ENCODE peak calls at places on chromosomes 6 and 20, in six cellular contexts. One of them, this sample, is unnamed.

GRCh38 chr6:36752187-36752885 is 54.7 kb downstream of the RAB44 start:
- DNase-seq in activated naive CD4-positive, alpha-beta T cell treated with Interleukin-2 at 50 U/mL for 16 hours: peak
- DNase-seq in activated T-cell treated with anti-CD3 and anti-CD28 coated beads, Interleukin-2, amount 50 U/mL, for 24 hours: peak
- DNase-seq in stimulated activated CD8-positive, alpha-beta memory T cell treated with anti-CD3 and anti-CD28 coated beads, Interleukin-12 subunit alpha, Interleukin-12 subunit beta, amount 100 ng/mL, for 4 hours: no peak
- DNase-seq in AG09309: no peak
- DNase-seq in NCI-H1105: peak
- DNase-seq in this sample: no peak

GRCh38 chr20:10511166-10511506 is 76.0 kb downstream of the SLX4IP start:
- DNase-seq in activated naive CD4-positive, alpha-beta T cell treated with Interleukin-2 at 50 U/mL for 16 hours: no peak
- DNase-seq in activated T-cell treated with anti-CD3 and anti-CD28 coated beads, Interleukin-2, amount 50 U/mL, for 24 hours: no peak
- DNase-seq in stimulated activated CD8-positive, alpha-beta memory T cell treated with anti-CD3 and anti-CD28 coated beads, Interleukin-12 subunit alpha, Interleukin-12 subunit beta, amount 100 ng/mL, for 4 hours: no peak
- DNase-seq in AG09309: no peak
- DNase-seq in NCI-H1105: no peak
- DNase-seq in this sample: no peak

GRCh38 chr6:135910943-135911618 is 59.6 kb downstream of the PDE7B start:
- DNase-seq in activated naive CD4-positive, alpha-beta T cell treated with Interleukin-2 at 50 U/mL for 16 hours: no peak
- DNase-seq in activated T-cell treated with anti-CD3 and anti-CD28 coated beads, Interleukin-2, amount 50 U/mL, for 24 hours: no peak
- DNase-seq in stimulated activated CD8-positive, alpha-beta memory T cell treated with anti-CD3 and anti-CD28 coated beads, Interleukin-12 subunit alpha, Interleukin-12 subunit beta, amount 100 ng/mL, for 4 hours: no peak
- DNase-seq in AG09309: no peak
- DNase-seq in NCI-H1105: no peak
- DNase-seq in this sample: no peak

GRCh38 chr20:3616250-3616649 is 46.9 kb downstream of the GFRA4 start:
- DNase-seq in activated naive CD4-positive, alpha-beta T cell treated with Interleukin-2 at 50 U/mL for 16 hours: no peak
- DNase-seq in activated T-cell treated with anti-CD3 and anti-CD28 coated beads, Interleukin-2, amount 50 U/mL, for 24 hours: no peak
- DNase-seq in stimulated activated CD8-positive, alpha-beta memory T cell treated with anti-CD3 and anti-CD28 coated beads, Interleukin-12 subunit alpha, Interleukin-12 subunit beta, amount 100 ng/mL, for 4 hours: no peak
- DNase-seq in AG09309: no peak
- DNase-seq in NCI-H1105: no peak
- DNase-seq in this sample: peak

GRCh38 chr20:10524034-10524476 is 89.0 kb downstream of the SLX4IP start:
- DNase-seq in activated naive CD4-positive, alpha-beta T cell treated with Interleukin-2 at 50 U/mL for 16 hours: no peak
- DNase-seq in activated T-cell treated with anti-CD3 and anti-CD28 coated beads, Interleukin-2, amount 50 U/mL, for 24 hours: no peak
- DNase-seq in stimulated activated CD8-positive, alpha-beta memory T cell treated with anti-CD3 and anti-CD28 coated beads, Interleukin-12 subunit alpha, Interleukin-12 subunit beta, amount 100 ng/mL, for 4 hours: no peak
- DNase-seq in AG09309: no peak
- DNase-seq in NCI-H1105: no peak
- DNase-seq in this sample: peak

GRCh38 chr6:111601875-111602274 is 3.8 kb downstream of the TRAF3IP2 start:
- DNase-seq in activated naive CD4-positive, alpha-beta T cell treated with Interleukin-2 at 50 U/mL for 16 hours: no peak
- DNase-seq in activated T-cell treated with anti-CD3 and anti-CD28 coated beads, Interleukin-2, amount 50 U/mL, for 24 hours: no peak
- DNase-seq in stimulated activated CD8-positive, alpha-beta memory T cell treated with anti-CD3 and anti-CD28 coated beads, Interleukin-12 subunit alpha, Interleukin-12 subunit beta, amount 100 ng/mL, for 4 hours: no peak
- DNase-seq in AG09309: peak
- DNase-seq in NCI-H1105: no peak
- DNase-seq in this sample: no peak

GRCh38 chr6:136317023-136317649 is 27.5 kb upstream of the BCLAF1 start:
- DNase-seq in activated naive CD4-positive, alpha-beta T cell treated with Interleukin-2 at 50 U/mL for 16 hours: peak
- DNase-seq in activated T-cell treated with anti-CD3 and anti-CD28 coated beads, Interleukin-2, amount 50 U/mL, for 24 hours: peak
- DNase-seq in stimulated activated CD8-positive, alpha-beta memory T cell treated with anti-CD3 and anti-CD28 coated beads, Interleukin-12 subunit alpha, Interleukin-12 subunit beta, amount 100 ng/mL, for 4 hours: peak
- DNase-seq in AG09309: no peak
- DNase-seq in NCI-H1105: peak
- DNase-seq in this sample: peak

GRCh38 chr20:6104493-6105188 is 18.2 kb downstream of the FERMT1 start:
- DNase-seq in activated naive CD4-positive, alpha-beta T cell treated with Interleukin-2 at 50 U/mL for 16 hours: no peak
- DNase-seq in activated T-cell treated with anti-CD3 and anti-CD28 coated beads, Interleukin-2, amount 50 U/mL, for 24 hours: no peak
- DNase-seq in stimulated activated CD8-positive, alpha-beta memory T cell treated with anti-CD3 and anti-CD28 coated beads, Interleukin-12 subunit alpha, Interleukin-12 subunit beta, amount 100 ng/mL, for 4 hours: no peak
- DNase-seq in AG09309: no peak
- DNase-seq in NCI-H1105: no peak
- DNase-seq in this sample: no peak

GRCh38 chr6:134314236-134314821 is 3.6 kb downstream of the SGK1 start:
- DNase-seq in activated naive CD4-positive, alpha-beta T cell treated with Interleukin-2 at 50 U/mL for 16 hours: no peak
- DNase-seq in activated T-cell treated with anti-CD3 and anti-CD28 coated beads, Interleukin-2, amount 50 U/mL, for 24 hours: no peak
- DNase-seq in stimulated activated CD8-positive, alpha-beta memory T cell treated with anti-CD3 and anti-CD28 coated beads, Interleukin-12 subunit alpha, Interleukin-12 subunit beta, amount 100 ng/mL, for 4 hours: no peak
- DNase-seq in AG09309: no peak
- DNase-seq in NCI-H1105: no peak
- DNase-seq in this sample: no peak

GRCh38 chr20:59031326-59032022 is 661 bp downstream of the ATP5F1E start:
- DNase-seq in activated naive CD4-positive, alpha-beta T cell treated with Interleukin-2 at 50 U/mL for 16 hours: peak
- DNase-seq in activated T-cell treated with anti-CD3 and anti-CD28 coated beads, Interleukin-2, amount 50 U/mL, for 24 hours: no peak
- DNase-seq in stimulated activated CD8-positive, alpha-beta memory T cell treated with anti-CD3 and anti-CD28 coated beads, Interleukin-12 subunit alpha, Interleukin-12 subunit beta, amount 100 ng/mL, for 4 hours: no peak
- DNase-seq in AG09309: no peak
- DNase-seq in NCI-H1105: no peak
- DNase-seq in this sample: no peak

GRCh38 chr6:105194106-105194505 is 14.3 kb upstream of the POPDC3 start:
- DNase-seq in activated naive CD4-positive, alpha-beta T cell treated with Interleukin-2 at 50 U/mL for 16 hours: no peak
- DNase-seq in activated T-cell treated with anti-CD3 and anti-CD28 coated beads, Interleukin-2, amount 50 U/mL, for 24 hours: no peak
- DNase-seq in stimulated activated CD8-positive, alpha-beta memory T cell treated with anti-CD3 and anti-CD28 coated beads, Interleukin-12 subunit alpha, Interleukin-12 subunit beta, amount 100 ng/mL, for 4 hours: no peak
- DNase-seq in AG09309: no peak
- DNase-seq in NCI-H1105: no peak
- DNase-seq in this sample: no peak

GRCh38 chr6:138977646-138978167 is 10.3 kb downstream of the REPS1 start:
- DNase-seq in activated naive CD4-positive, alpha-beta T cell treated with Interleukin-2 at 50 U/mL for 16 hours: no peak
- DNase-seq in activated T-cell treated with anti-CD3 and anti-CD28 coated beads, Interleukin-2, amount 50 U/mL, for 24 hours: no peak
- DNase-seq in stimulated activated CD8-positive, alpha-beta memory T cell treated with anti-CD3 and anti-CD28 coated beads, Interleukin-12 subunit alpha, Interleukin-12 subunit beta, amount 100 ng/mL, for 4 hours: no peak
- DNase-seq in AG09309: no peak
- DNase-seq in NCI-H1105: no peak
- DNase-seq in this sample: no peak

GRCh38 chr6:149032599-149033405 is 284.7 kb upstream of the TAB2 start:
- DNase-seq in activated naive CD4-positive, alpha-beta T cell treated with Interleukin-2 at 50 U/mL for 16 hours: peak
- DNase-seq in activated T-cell treated with anti-CD3 and anti-CD28 coated beads, Interleukin-2, amount 50 U/mL, for 24 hours: peak
- DNase-seq in stimulated activated CD8-positive, alpha-beta memory T cell treated with anti-CD3 and anti-CD28 coated beads, Interleukin-12 subunit alpha, Interleukin-12 subunit beta, amount 100 ng/mL, for 4 hours: peak
- DNase-seq in AG09309: peak
- DNase-seq in NCI-H1105: no peak
- DNase-seq in this sample: no peak

GRCh38 chr20:63533871-63534393 is 3.2 kb downstream of the PTK6 start:
- DNase-seq in activated naive CD4-positive, alpha-beta T cell treated with Interleukin-2 at 50 U/mL for 16 hours: no peak
- DNase-seq in activated T-cell treated with anti-CD3 and anti-CD28 coated beads, Interleukin-2, amount 50 U/mL, for 24 hours: no peak
- DNase-seq in stimulated activated CD8-positive, alpha-beta memory T cell treated with anti-CD3 and anti-CD28 coated beads, Interleukin-12 subunit alpha, Interleukin-12 subunit beta, amount 100 ng/mL, for 4 hours: no peak
- DNase-seq in AG09309: no peak
- DNase-seq in NCI-H1105: no peak
- DNase-seq in this sample: peak

GRCh38 chr6:41640436-41640835 is 2.2 kb downstream of the MDFI start:
- DNase-seq in activated naive CD4-positive, alpha-beta T cell treated with Interleukin-2 at 50 U/mL for 16 hours: no peak
- DNase-seq in activated T-cell treated with anti-CD3 and anti-CD28 coated beads, Interleukin-2, amount 50 U/mL, for 24 hours: no peak
- DNase-seq in stimulated activated CD8-positive, alpha-beta memory T cell treated with anti-CD3 and anti-CD28 coated beads, Interleukin-12 subunit alpha, Interleukin-12 subunit beta, amount 100 ng/mL, for 4 hours: no peak
- DNase-seq in AG09309: no peak
- DNase-seq in NCI-H1105: no peak
- DNase-seq in this sample: no peak

GRCh38 chr6:2938632-2939083 is 32.7 kb downstream of the SERPINB6 start:
- DNase-seq in activated naive CD4-positive, alpha-beta T cell treated with Interleukin-2 at 50 U/mL for 16 hours: no peak
- DNase-seq in activated T-cell treated with anti-CD3 and anti-CD28 coated beads, Interleukin-2, amount 50 U/mL, for 24 hours: no peak
- DNase-seq in stimulated activated CD8-positive, alpha-beta memory T cell treated with anti-CD3 and anti-CD28 coated beads, Interleukin-12 subunit alpha, Interleukin-12 subunit beta, amount 100 ng/mL, for 4 hours: no peak
- DNase-seq in AG09309: no peak
- DNase-seq in NCI-H1105: no peak
- DNase-seq in this sample: peak

GRCh38 chr20:52178691-52179090 is 12.9 kb downstream of the ZFP64 start:
- DNase-seq in activated naive CD4-positive, alpha-beta T cell treated with Interleukin-2 at 50 U/mL for 16 hours: no peak
- DNase-seq in activated T-cell treated with anti-CD3 and anti-CD28 coated beads, Interleukin-2, amount 50 U/mL, for 24 hours: no peak
- DNase-seq in stimulated activated CD8-positive, alpha-beta memory T cell treated with anti-CD3 and anti-CD28 coated beads, Interleukin-12 subunit alpha, Interleukin-12 subunit beta, amount 100 ng/mL, for 4 hours: no peak
- DNase-seq in AG09309: no peak
- DNase-seq in NCI-H1105: no peak
- DNase-seq in this sample: no peak

GRCh38 chr20:44129996-44130718 is 56.8 kb downstream of the JPH2 start:
- DNase-seq in activated naive CD4-positive, alpha-beta T cell treated with Interleukin-2 at 50 U/mL for 16 hours: no peak
- DNase-seq in activated T-cell treated with anti-CD3 and anti-CD28 coated beads, Interleukin-2, amount 50 U/mL, for 24 hours: no peak
- DNase-seq in stimulated activated CD8-positive, alpha-beta memory T cell treated with anti-CD3 and anti-CD28 coated beads, Interleukin-12 subunit alpha, Interleukin-12 subunit beta, amount 100 ng/mL, for 4 hours: no peak
- DNase-seq in AG09309: no peak
- DNase-seq in NCI-H1105: no peak
- DNase-seq in this sample: no peak

GRCh38 chr6:9543649-9544048 is 871.2 kb downstream of the TFAP2A start:
- DNase-seq in activated naive CD4-positive, alpha-beta T cell treated with Interleukin-2 at 50 U/mL for 16 hours: no peak
- DNase-seq in activated T-cell treated with anti-CD3 and anti-CD28 coated beads, Interleukin-2, amount 50 U/mL, for 24 hours: no peak
- DNase-seq in stimulated activated CD8-positive, alpha-beta memory T cell treated with anti-CD3 and anti-CD28 coated beads, Interleukin-12 subunit alpha, Interleukin-12 subunit beta, amount 100 ng/mL, for 4 hours: no peak
- DNase-seq in AG09309: no peak
- DNase-seq in NCI-H1105: no peak
- DNase-seq in this sample: no peak

GRCh38 chr6:40796280-40797223 is 209.4 kb upstream of the LRFN2 start:
- DNase-seq in activated naive CD4-positive, alpha-beta T cell treated with Interleukin-2 at 50 U/mL for 16 hours: no peak
- DNase-seq in activated T-cell treated with anti-CD3 and anti-CD28 coated beads, Interleukin-2, amount 50 U/mL, for 24 hours: no peak
- DNase-seq in stimulated activated CD8-positive, alpha-beta memory T cell treated with anti-CD3 and anti-CD28 coated beads, Interleukin-12 subunit alpha, Interleukin-12 subunit beta, amount 100 ng/mL, for 4 hours: no peak
- DNase-seq in AG09309: no peak
- DNase-seq in NCI-H1105: no peak
- DNase-seq in this sample: no peak

GRCh38 chr20:43507150-43508080 is at the start of gene L3MBTL1:
- DNase-seq in activated naive CD4-positive, alpha-beta T cell treated with Interleukin-2 at 50 U/mL for 16 hours: peak
- DNase-seq in activated T-cell treated with anti-CD3 and anti-CD28 coated beads, Interleukin-2, amount 50 U/mL, for 24 hours: peak
- DNase-seq in stimulated activated CD8-positive, alpha-beta memory T cell treated with anti-CD3 and anti-CD28 coated beads, Interleukin-12 subunit alpha, Interleukin-12 subunit beta, amount 100 ng/mL, for 4 hours: no peak
- DNase-seq in AG09309: no peak
- DNase-seq in NCI-H1105: peak
- DNase-seq in this sample: peak

GRCh38 chr6:47135772-47136171 is 93.6 kb upstream of the ADGRF1 start:
- DNase-seq in activated naive CD4-positive, alpha-beta T cell treated with Interleukin-2 at 50 U/mL for 16 hours: no peak
- DNase-seq in activated T-cell treated with anti-CD3 and anti-CD28 coated beads, Interleukin-2, amount 50 U/mL, for 24 hours: no peak
- DNase-seq in stimulated activated CD8-positive, alpha-beta memory T cell treated with anti-CD3 and anti-CD28 coated beads, Interleukin-12 subunit alpha, Interleukin-12 subunit beta, amount 100 ng/mL, for 4 hours: no peak
- DNase-seq in AG09309: peak
- DNase-seq in NCI-H1105: no peak
- DNase-seq in this sample: no peak

GRCh38 chr6:135833806-135834205 is 17.7 kb upstream of the PDE7B start:
- DNase-seq in activated naive CD4-positive, alpha-beta T cell treated with Interleukin-2 at 50 U/mL for 16 hours: no peak
- DNase-seq in activated T-cell treated with anti-CD3 and anti-CD28 coated beads, Interleukin-2, amount 50 U/mL, for 24 hours: no peak
- DNase-seq in stimulated activated CD8-positive, alpha-beta memory T cell treated with anti-CD3 and anti-CD28 coated beads, Interleukin-12 subunit alpha, Interleukin-12 subunit beta, amount 100 ng/mL, for 4 hours: no peak
- DNase-seq in AG09309: no peak
- DNase-seq in NCI-H1105: no peak
- DNase-seq in this sample: no peak

GRCh38 chr20:6708010-6708409 is 59.5 kb upstream of the BMP2 start:
- DNase-seq in activated naive CD4-positive, alpha-beta T cell treated with Interleukin-2 at 50 U/mL for 16 hours: no peak
- DNase-seq in activated T-cell treated with anti-CD3 and anti-CD28 coated beads, Interleukin-2, amount 50 U/mL, for 24 hours: no peak
- DNase-seq in stimulated activated CD8-positive, alpha-beta memory T cell treated with anti-CD3 and anti-CD28 coated beads, Interleukin-12 subunit alpha, Interleukin-12 subunit beta, amount 100 ng/mL, for 4 hours: no peak
- DNase-seq in AG09309: peak
- DNase-seq in NCI-H1105: no peak
- DNase-seq in this sample: peak

GRCh38 chr6:164097557-164098398 is 683.3 kb downstream of the QKI start:
- DNase-seq in activated naive CD4-positive, alpha-beta T cell treated with Interleukin-2 at 50 U/mL for 16 hours: no peak
- DNase-seq in activated T-cell treated with anti-CD3 and anti-CD28 coated beads, Interleukin-2, amount 50 U/mL, for 24 hours: no peak
- DNase-seq in stimulated activated CD8-positive, alpha-beta memory T cell treated with anti-CD3 and anti-CD28 coated beads, Interleukin-12 subunit alpha, Interleukin-12 subunit beta, amount 100 ng/mL, for 4 hours: no peak
- DNase-seq in AG09309: no peak
- DNase-seq in NCI-H1105: no peak
- DNase-seq in this sample: peak

GRCh38 chr20:62274332-62275262 is 28.2 kb upstream of the ADRM1 start:
- DNase-seq in activated naive CD4-positive, alpha-beta T cell treated with Interleukin-2 at 50 U/mL for 16 hours: no peak
- DNase-seq in activated T-cell treated with anti-CD3 and anti-CD28 coated beads, Interleukin-2, amount 50 U/mL, for 24 hours: no peak
- DNase-seq in stimulated activated CD8-positive, alpha-beta memory T cell treated with anti-CD3 and anti-CD28 coated beads, Interleukin-12 subunit alpha, Interleukin-12 subunit beta, amount 100 ng/mL, for 4 hours: no peak
- DNase-seq in AG09309: no peak
- DNase-seq in NCI-H1105: no peak
- DNase-seq in this sample: no peak

GRCh38 chr20:19885981-19886665 is 128.1 kb downstream of the RIN2 start:
- DNase-seq in activated naive CD4-positive, alpha-beta T cell treated with Interleukin-2 at 50 U/mL for 16 hours: no peak
- DNase-seq in activated T-cell treated with anti-CD3 and anti-CD28 coated beads, Interleukin-2, amount 50 U/mL, for 24 hours: no peak
- DNase-seq in stimulated activated CD8-positive, alpha-beta memory T cell treated with anti-CD3 and anti-CD28 coated beads, Interleukin-12 subunit alpha, Interleukin-12 subunit beta, amount 100 ng/mL, for 4 hours: no peak
- DNase-seq in AG09309: no peak
- DNase-seq in NCI-H1105: no peak
- DNase-seq in this sample: peak

GRCh38 chr6:31339210-31339609 is 17.8 kb downstream of the HLA-B start:
- DNase-seq in activated naive CD4-positive, alpha-beta T cell treated with Interleukin-2 at 50 U/mL for 16 hours: no peak
- DNase-seq in activated T-cell treated with anti-CD3 and anti-CD28 coated beads, Interleukin-2, amount 50 U/mL, for 24 hours: no peak
- DNase-seq in stimulated activated CD8-positive, alpha-beta memory T cell treated with anti-CD3 and anti-CD28 coated beads, Interleukin-12 subunit alpha, Interleukin-12 subunit beta, amount 100 ng/mL, for 4 hours: no peak
- DNase-seq in AG09309: no peak
- DNase-seq in NCI-H1105: no peak
- DNase-seq in this sample: no peak

GRCh38 chr6:109816452-109817374 is 125.6 kb downstream of the FIG4 start:
- DNase-seq in activated naive CD4-positive, alpha-beta T cell treated with Interleukin-2 at 50 U/mL for 16 hours: no peak
- DNase-seq in activated T-cell treated with anti-CD3 and anti-CD28 coated beads, Interleukin-2, amount 50 U/mL, for 24 hours: no peak
- DNase-seq in stimulated activated CD8-positive, alpha-beta memory T cell treated with anti-CD3 and anti-CD28 coated beads, Interleukin-12 subunit alpha, Interleukin-12 subunit beta, amount 100 ng/mL, for 4 hours: no peak
- DNase-seq in AG09309: no peak
- DNase-seq in NCI-H1105: peak
- DNase-seq in this sample: no peak

GRCh38 chr20:43949741-43950618 is 35.3 kb downstream of the TOX2 start:
- DNase-seq in activated naive CD4-positive, alpha-beta T cell treated with Interleukin-2 at 50 U/mL for 16 hours: peak
- DNase-seq in activated T-cell treated with anti-CD3 and anti-CD28 coated beads, Interleukin-2, amount 50 U/mL, for 24 hours: peak
- DNase-seq in stimulated activated CD8-positive, alpha-beta memory T cell treated with anti-CD3 and anti-CD28 coated beads, Interleukin-12 subunit alpha, Interleukin-12 subunit beta, amount 100 ng/mL, for 4 hours: peak
- DNase-seq in AG09309: no peak
- DNase-seq in NCI-H1105: no peak
- DNase-seq in this sample: no peak

GRCh38 chr6:13297391-13297790 is 30.9 kb downstream of the TBC1D7 start:
- DNase-seq in activated naive CD4-positive, alpha-beta T cell treated with Interleukin-2 at 50 U/mL for 16 hours: no peak
- DNase-seq in activated T-cell treated with anti-CD3 and anti-CD28 coated beads, Interleukin-2, amount 50 U/mL, for 24 hours: no peak
- DNase-seq in stimulated activated CD8-positive, alpha-beta memory T cell treated with anti-CD3 and anti-CD28 coated beads, Interleukin-12 subunit alpha, Interleukin-12 subunit beta, amount 100 ng/mL, for 4 hours: no peak
- DNase-seq in AG09309: no peak
- DNase-seq in NCI-H1105: no peak
- DNase-seq in this sample: peak

GRCh38 chr20:19056909-19057308 is 155.5 kb upstream of the SLC24A3 start:
- DNase-seq in activated naive CD4-positive, alpha-beta T cell treated with Interleukin-2 at 50 U/mL for 16 hours: no peak
- DNase-seq in activated T-cell treated with anti-CD3 and anti-CD28 coated beads, Interleukin-2, amount 50 U/mL, for 24 hours: no peak
- DNase-seq in stimulated activated CD8-positive, alpha-beta memory T cell treated with anti-CD3 and anti-CD28 coated beads, Interleukin-12 subunit alpha, Interleukin-12 subunit beta, amount 100 ng/mL, for 4 hours: no peak
- DNase-seq in AG09309: no peak
- DNase-seq in NCI-H1105: no peak
- DNase-seq in this sample: no peak

GRCh38 chr6:43702522-43703440 is 15.2 kb upstream of the MRPS18A start:
- DNase-seq in activated naive CD4-positive, alpha-beta T cell treated with Interleukin-2 at 50 U/mL for 16 hours: no peak
- DNase-seq in activated T-cell treated with anti-CD3 and anti-CD28 coated beads, Interleukin-2, amount 50 U/mL, for 24 hours: no peak
- DNase-seq in stimulated activated CD8-positive, alpha-beta memory T cell treated with anti-CD3 and anti-CD28 coated beads, Interleukin-12 subunit alpha, Interleukin-12 subunit beta, amount 100 ng/mL, for 4 hours: no peak
- DNase-seq in AG09309: peak
- DNase-seq in NCI-H1105: no peak
- DNase-seq in this sample: peak

GRCh38 chr6:32176476-32177181 is 745 bp upstream of the AGPAT1 start:
- DNase-seq in activated naive CD4-positive, alpha-beta T cell treated with Interleukin-2 at 50 U/mL for 16 hours: no peak
- DNase-seq in activated T-cell treated with anti-CD3 and anti-CD28 coated beads, Interleukin-2, amount 50 U/mL, for 24 hours: no peak
- DNase-seq in stimulated activated CD8-positive, alpha-beta memory T cell treated with anti-CD3 and anti-CD28 coated beads, Interleukin-12 subunit alpha, Interleukin-12 subunit beta, amount 100 ng/mL, for 4 hours: no peak
- DNase-seq in AG09309: no peak
- DNase-seq in NCI-H1105: no peak
- DNase-seq in this sample: no peak